ENCODE peak calls at places on chromosomes 2 and 18, in ten cellular contexts. One of them, this sample, is unnamed.

GRCh38 chr2:21422050-21422449 is 298.3 kb downstream of the TDRD15 start:
- DNase-seq in sciatic nerve: no peak
- DNase-seq in foreskin fibroblast: no peak
- DNase-seq in 8988T: peak
- DNase-seq in activated CD8-positive, alpha-beta memory T cell treated with anti-CD3 and anti-CD28 coated beads for 24 hours: no peak
- DNase-seq in HCEC 1CT: no peak
- DNase-seq in LHCN-M2: no peak
- DNase-seq in WTC11: peak
- DNase-seq in activated CD4-positive, alpha-beta T cell treated with anti-CD3 and anti-CD28 coated beads, Interleukin-2, amount 10 ng/mL, durations not matched to agents 24 days and 14 days: peak
- DNase-seq in GM12865: peak
- DNase-seq in this sample: peak

GRCh38 chr2:52402128-52402527 is 1365.5 kb upstream of the CHAC2 start:
- DNase-seq in sciatic nerve: no peak
- DNase-seq in foreskin fibroblast: no peak
- DNase-seq in 8988T: no peak
- DNase-seq in activated CD8-positive, alpha-beta memory T cell treated with anti-CD3 and anti-CD28 coated beads for 24 hours: no peak
- DNase-seq in HCEC 1CT: no peak
- DNase-seq in LHCN-M2: no peak
- DNase-seq in WTC11: no peak
- DNase-seq in activated CD4-positive, alpha-beta T cell treated with anti-CD3 and anti-CD28 coated beads, Interleukin-2, amount 10 ng/mL, durations not matched to agents 24 days and 14 days: no peak
- DNase-seq in GM12865: no peak
- DNase-seq in this sample: no peak

GRCh38 chr18:8747440-8747937 is 42.1 kb downstream of the MTCL1 start:
- DNase-seq in sciatic nerve: no peak
- DNase-seq in foreskin fibroblast: peak
- DNase-seq in 8988T: no peak
- DNase-seq in activated CD8-positive, alpha-beta memory T cell treated with anti-CD3 and anti-CD28 coated beads for 24 hours: no peak
- DNase-seq in HCEC 1CT: peak
- DNase-seq in LHCN-M2: peak
- DNase-seq in WTC11: no peak
- DNase-seq in activated CD4-positive, alpha-beta T cell treated with anti-CD3 and anti-CD28 coated beads, Interleukin-2, amount 10 ng/mL, durations not matched to agents 24 days and 14 days: no peak
- DNase-seq in GM12865: no peak
- DNase-seq in this sample: no peak

GRCh38 chr18:75125359-75126331 is 83.3 kb downstream of the PTGR3 start:
- DNase-seq in sciatic nerve: no peak
- DNase-seq in foreskin fibroblast: no peak
- DNase-seq in 8988T: no peak
- DNase-seq in activated CD8-positive, alpha-beta memory T cell treated with anti-CD3 and anti-CD28 coated beads for 24 hours: no peak
- DNase-seq in HCEC 1CT: no peak
- DNase-seq in LHCN-M2: no peak
- DNase-seq in WTC11: peak
- DNase-seq in activated CD4-positive, alpha-beta T cell treated with anti-CD3 and anti-CD28 coated beads, Interleukin-2, amount 10 ng/mL, durations not matched to agents 24 days and 14 days: no peak
- DNase-seq in GM12865: no peak
- DNase-seq in this sample: no peak

GRCh38 chr2:50751255-50752069 is 280.5 kb downstream of the NRXN1 start:
- DNase-seq in sciatic nerve: no peak
- DNase-seq in foreskin fibroblast: no peak
- DNase-seq in 8988T: no peak
- DNase-seq in activated CD8-positive, alpha-beta memory T cell treated with anti-CD3 and anti-CD28 coated beads for 24 hours: no peak
- DNase-seq in HCEC 1CT: no peak
- DNase-seq in LHCN-M2: no peak
- DNase-seq in WTC11: no peak
- DNase-seq in activated CD4-positive, alpha-beta T cell treated with anti-CD3 and anti-CD28 coated beads, Interleukin-2, amount 10 ng/mL, durations not matched to agents 24 days and 14 days: no peak
- DNase-seq in GM12865: no peak
- DNase-seq in this sample: no peak

GRCh38 chr2:218218409-218219185 is 1.6 kb downstream of the ARPC2 start:
- DNase-seq in sciatic nerve: no peak
- DNase-seq in foreskin fibroblast: peak
- DNase-seq in 8988T: no peak
- DNase-seq in activated CD8-positive, alpha-beta memory T cell treated with anti-CD3 and anti-CD28 coated beads for 24 hours: no peak
- DNase-seq in HCEC 1CT: no peak
- DNase-seq in LHCN-M2: no peak
- DNase-seq in WTC11: no peak
- DNase-seq in activated CD4-positive, alpha-beta T cell treated with anti-CD3 and anti-CD28 coated beads, Interleukin-2, amount 10 ng/mL, durations not matched to agents 24 days and 14 days: peak
- DNase-seq in GM12865: peak
- DNase-seq in this sample: peak

GRCh38 chr18:7626922-7627440 is 59.9 kb downstream of the PTPRM start:
- DNase-seq in sciatic nerve: no peak
- DNase-seq in foreskin fibroblast: peak
- DNase-seq in 8988T: peak
- DNase-seq in activated CD8-positive, alpha-beta memory T cell treated with anti-CD3 and anti-CD28 coated beads for 24 hours: no peak
- DNase-seq in HCEC 1CT: peak
- DNase-seq in LHCN-M2: peak
- DNase-seq in WTC11: no peak
- DNase-seq in activated CD4-positive, alpha-beta T cell treated with anti-CD3 and anti-CD28 coated beads, Interleukin-2, amount 10 ng/mL, durations not matched to agents 24 days and 14 days: no peak
- DNase-seq in GM12865: no peak
- DNase-seq in this sample: no peak

GRCh38 chr2:8588831-8589191 is 93.0 kb upstream of the ID2 start:
- DNase-seq in sciatic nerve: no peak
- DNase-seq in foreskin fibroblast: no peak
- DNase-seq in 8988T: no peak
- DNase-seq in activated CD8-positive, alpha-beta memory T cell treated with anti-CD3 and anti-CD28 coated beads for 24 hours: no peak
- DNase-seq in HCEC 1CT: no peak
- DNase-seq in LHCN-M2: no peak
- DNase-seq in WTC11: no peak
- DNase-seq in activated CD4-positive, alpha-beta T cell treated with anti-CD3 and anti-CD28 coated beads, Interleukin-2, amount 10 ng/mL, durations not matched to agents 24 days and 14 days: no peak
- DNase-seq in GM12865: no peak
- DNase-seq in this sample: no peak

GRCh38 chr2:64789466-64790320 is 136.0 kb upstream of the SERTAD2 start:
- DNase-seq in sciatic nerve: no peak
- DNase-seq in foreskin fibroblast: no peak
- DNase-seq in 8988T: no peak
- DNase-seq in activated CD8-positive, alpha-beta memory T cell treated with anti-CD3 and anti-CD28 coated beads for 24 hours: no peak
- DNase-seq in HCEC 1CT: no peak
- DNase-seq in LHCN-M2: no peak
- DNase-seq in WTC11: no peak
- DNase-seq in activated CD4-positive, alpha-beta T cell treated with anti-CD3 and anti-CD28 coated beads, Interleukin-2, amount 10 ng/mL, durations not matched to agents 24 days and 14 days: no peak
- DNase-seq in GM12865: no peak
- DNase-seq in this sample: no peak

GRCh38 chr2:133884739-133885381 is 316.6 kb upstream of the NCKAP5 start:
- DNase-seq in sciatic nerve: no peak
- DNase-seq in foreskin fibroblast: peak
- DNase-seq in 8988T: no peak
- DNase-seq in activated CD8-positive, alpha-beta memory T cell treated with anti-CD3 and anti-CD28 coated beads for 24 hours: no peak
- DNase-seq in HCEC 1CT: peak
- DNase-seq in LHCN-M2: no peak
- DNase-seq in WTC11: no peak
- DNase-seq in activated CD4-positive, alpha-beta T cell treated with anti-CD3 and anti-CD28 coated beads, Interleukin-2, amount 10 ng/mL, durations not matched to agents 24 days and 14 days: no peak
- DNase-seq in GM12865: peak
- DNase-seq in this sample: peak

GRCh38 chr2:169173876-169174275 is 104.5 kb downstream of the DHRS9 start:
- DNase-seq in sciatic nerve: no peak
- DNase-seq in foreskin fibroblast: no peak
- DNase-seq in 8988T: no peak
- DNase-seq in activated CD8-positive, alpha-beta memory T cell treated with anti-CD3 and anti-CD28 coated beads for 24 hours: no peak
- DNase-seq in HCEC 1CT: no peak
- DNase-seq in LHCN-M2: no peak
- DNase-seq in WTC11: no peak
- DNase-seq in activated CD4-positive, alpha-beta T cell treated with anti-CD3 and anti-CD28 coated beads, Interleukin-2, amount 10 ng/mL, durations not matched to agents 24 days and 14 days: no peak
- DNase-seq in GM12865: no peak
- DNase-seq in this sample: peak